ENCODE peak calls at places on chromosomes 2 and 18, in nine cellular contexts. One of them, this sample, is unnamed. For H3K4me1 and H3K36me3, the result is how much of the 10 kb centered on the place peaks cover.

GRCh38 chr2:225771691-225772090 is 372.2 kb downstream of the NYAP2 start:
- DNase-seq in transverse colon: no peak
- DNase-seq in upper lobe of left lung: no peak
- DNase-seq in SK-N-SH: no peak
- DNase-seq in K562: no peak
- DNase-seq in tibial nerve: no peak
- DNase-seq in ovary: no peak
- DNase-seq in GM12878: no peak
- DNase-seq in HepG2: no peak
- DNase-seq in this sample: no peak

GRCh38 chr2:181751266-181752030 is 71.1 kb upstream of the NEUROD1 start:
- DNase-seq in tibial nerve: no peak
- DNase-seq in ovary: no peak
- DNase-seq in transverse colon: no peak
- DNase-seq in SK-N-SH: no peak
- DNase-seq in HepG2: no peak
- DNase-seq in GM12878: no peak
- DNase-seq in upper lobe of left lung: no peak
- DNase-seq in K562: no peak
- DNase-seq in this sample: no peak

GRCh38 chr2:238509151-238509820 is 82.6 kb downstream of the ASB1 start:
- DNase-seq in GM12878: no peak
- DNase-seq in transverse colon: no peak
- DNase-seq in HepG2: no peak
- DNase-seq in K562: no peak
- DNase-seq in upper lobe of left lung: no peak
- DNase-seq in ovary: no peak
- DNase-seq in tibial nerve: no peak
- DNase-seq in SK-N-SH: no peak
- DNase-seq in this sample: no peak

GRCh38 chr18:3692691-3693090 is 242.7 kb downstream of the TGIF1 start:
- DNase-seq in upper lobe of left lung: peak
- DNase-seq in GM12878: no peak
- DNase-seq in SK-N-SH: no peak
- DNase-seq in HepG2: no peak
- DNase-seq in transverse colon: no peak
- DNase-seq in tibial nerve: no peak
- DNase-seq in K562: no peak
- DNase-seq in ovary: no peak
- DNase-seq in this sample: no peak

GRCh38 chr2:8976419-8976818 is 27.1 kb downstream of the MBOAT2 start:
- DNase-seq in HepG2: no peak
- DNase-seq in upper lobe of left lung: no peak
- DNase-seq in ovary: no peak
- DNase-seq in tibial nerve: no peak
- DNase-seq in SK-N-SH: peak
- DNase-seq in transverse colon: no peak
- DNase-seq in K562: no peak
- DNase-seq in GM12878: no peak
- DNase-seq in this sample: no peak

GRCh38 chr2:233047206-233047605 is 12.9 kb upstream of the INPP5D start:
- DNase-seq in GM12878: no peak
- DNase-seq in HepG2: no peak
- DNase-seq in K562: no peak
- DNase-seq in transverse colon: no peak
- DNase-seq in upper lobe of left lung: no peak
- DNase-seq in SK-N-SH: no peak
- DNase-seq in tibial nerve: no peak
- DNase-seq in ovary: no peak
- DNase-seq in this sample: no peak

GRCh38 chr2:141423212-141423611 is 707.6 kb downstream of the LRP1B start:
- DNase-seq in ovary: no peak
- DNase-seq in HepG2: no peak
- DNase-seq in transverse colon: no peak
- DNase-seq in upper lobe of left lung: no peak
- DNase-seq in SK-N-SH: no peak
- DNase-seq in GM12878: no peak
- DNase-seq in tibial nerve: no peak
- DNase-seq in K562: no peak
- DNase-seq in this sample: no peak

GRCh38 chr2:46309052-46309953 is 12.1 kb downstream of the EPAS1 start:
- DNase-seq in SK-N-SH: no peak
- DNase-seq in GM12878: no peak
- DNase-seq in K562: no peak
- DNase-seq in upper lobe of left lung: no peak
- DNase-seq in ovary: no peak
- DNase-seq in HepG2: no peak
- DNase-seq in tibial nerve: no peak
- DNase-seq in transverse colon: no peak
- DNase-seq in this sample: peak

GRCh38 chr2:191864623-191865521 is 18.0 kb upstream of the CAVIN2 start:
- DNase-seq in K562: no peak
- DNase-seq in HepG2: peak
- DNase-seq in upper lobe of left lung: no peak
- DNase-seq in tibial nerve: no peak
- DNase-seq in SK-N-SH: no peak
- DNase-seq in ovary: no peak
- DNase-seq in transverse colon: no peak
- DNase-seq in GM12878: no peak
- DNase-seq in this sample: no peak

GRCh38 chr18:70058916-70059315 is 111.2 kb upstream of the CD226 start:
- DNase-seq in transverse colon: no peak
- DNase-seq in upper lobe of left lung: no peak
- DNase-seq in tibial nerve: no peak
- DNase-seq in K562: no peak
- DNase-seq in SK-N-SH: no peak
- DNase-seq in HepG2: no peak
- DNase-seq in ovary: no peak
- DNase-seq in GM12878: peak
- DNase-seq in this sample: no peak

GRCh38 chr2:105857076-105857740 is 112.5 kb downstream of the NCK2 start:
- DNase-seq in SK-N-SH: no peak
- DNase-seq in GM12878: no peak
- DNase-seq in ovary: no peak
- DNase-seq in upper lobe of left lung: no peak
- DNase-seq in K562: no peak
- DNase-seq in HepG2: no peak
- DNase-seq in transverse colon: no peak
- DNase-seq in tibial nerve: no peak
- DNase-seq in this sample: no peak

GRCh38 chr2:145906356-145906755 is 1386.4 kb upstream of the ZEB2 start:
- DNase-seq in tibial nerve: no peak
- DNase-seq in ovary: no peak
- DNase-seq in upper lobe of left lung: no peak
- DNase-seq in HepG2: peak
- DNase-seq in SK-N-SH: no peak
- DNase-seq in transverse colon: no peak
- DNase-seq in K562: no peak
- DNase-seq in GM12878: no peak
- DNase-seq in this sample: no peak

DNA sequence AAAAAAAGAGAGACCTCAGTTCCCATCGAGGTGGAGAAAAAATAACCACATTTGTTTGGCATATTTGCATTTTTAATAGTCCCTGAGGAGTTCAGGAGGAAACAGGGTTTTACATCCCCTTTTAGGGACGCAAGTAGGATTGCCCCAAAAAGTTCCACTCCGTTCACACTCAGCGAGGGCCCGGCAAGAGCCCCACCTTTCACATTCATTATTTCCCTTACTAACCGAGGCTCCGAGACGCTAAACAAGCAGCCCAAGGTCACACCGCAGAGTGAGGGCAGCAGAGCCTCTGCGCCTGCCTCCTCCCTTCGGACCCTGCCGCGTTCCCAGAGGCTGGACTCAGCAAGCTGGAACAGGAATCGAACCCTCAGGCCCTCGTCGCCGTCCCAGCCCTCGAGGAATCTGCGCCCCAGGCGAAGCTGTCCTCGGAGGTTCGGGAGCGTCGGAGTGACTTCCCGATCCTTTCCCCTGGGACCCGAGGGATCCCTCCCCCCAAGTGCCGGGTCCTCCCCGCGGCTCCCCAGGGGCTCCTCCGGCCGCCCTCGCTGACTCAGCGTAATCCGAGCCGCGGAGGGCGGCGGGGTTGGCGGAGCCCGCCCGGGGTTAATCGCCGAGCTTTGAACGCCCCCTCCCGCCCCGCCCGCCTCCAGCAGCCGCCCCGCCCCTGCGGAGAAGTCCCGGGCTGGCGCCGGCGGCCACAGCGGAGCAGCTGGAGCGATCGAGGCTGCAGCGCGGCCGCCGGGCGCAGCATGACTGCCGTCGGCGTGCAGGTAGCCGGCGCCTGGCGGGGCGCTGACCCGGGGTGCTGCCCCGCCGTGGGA is at the start of gene TMEM37:
- DNase-seq in SK-N-SH: peak
- DNase-seq in tibial nerve: no peak
- DNase-seq in ovary: peak
- DNase-seq in transverse colon: peak
- DNase-seq in HepG2: peak
- DNase-seq in GM12878: peak
- DNase-seq in K562: peak
- DNase-seq in upper lobe of left lung: peak
- DNase-seq in this sample: peak
- H3K4me1 ChIP-seq in SK-N-SH: under half
- H3K4me1 ChIP-seq in tibial nerve: under half
- H3K4me1 ChIP-seq in ovary: under half
- H3K4me1 ChIP-seq in transverse colon: under half
- H3K4me1 ChIP-seq in HepG2: half or more
- H3K4me1 ChIP-seq in GM12878: under half
- H3K4me1 ChIP-seq in K562: under half
- H3K4me1 ChIP-seq in upper lobe of left lung: half or more
- H3K4me1 ChIP-seq in this sample: half or more

DNA sequence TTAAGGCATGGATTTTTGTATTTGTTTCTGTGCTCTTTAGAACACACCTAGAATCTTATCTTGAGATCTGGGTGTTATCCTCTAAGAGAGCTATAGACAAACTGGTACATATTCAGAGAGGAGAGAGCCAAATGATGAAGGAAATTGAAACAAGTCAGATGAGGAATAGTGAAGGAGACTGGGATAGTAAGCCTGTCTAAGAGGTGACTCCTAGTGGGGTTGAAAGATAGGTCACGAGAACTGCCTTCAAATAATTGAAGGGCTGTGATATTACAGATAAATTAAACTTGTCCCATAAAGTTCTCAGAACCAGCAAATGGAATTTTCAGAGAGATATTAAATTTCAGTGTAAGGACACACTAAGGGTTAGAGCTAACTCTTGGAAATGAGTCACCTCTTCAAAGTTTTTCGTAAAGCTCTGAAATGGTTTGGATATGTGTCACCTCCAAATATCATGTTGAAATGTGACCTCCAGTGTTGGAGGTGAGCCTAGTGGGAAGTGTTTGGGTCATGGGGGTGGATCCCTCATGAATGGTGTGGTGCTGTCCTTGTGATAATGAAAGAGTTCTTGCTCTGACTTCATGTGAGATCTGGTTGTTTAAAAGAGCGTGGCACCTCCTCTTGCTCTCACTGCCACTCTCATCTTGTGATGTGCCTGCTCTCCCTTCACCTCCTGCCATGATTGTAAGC is 87.2 kb downstream of the BABAM2 start:
- DNase-seq in SK-N-SH: no peak
- DNase-seq in HepG2: peak
- DNase-seq in GM12878: no peak
- DNase-seq in K562: no peak
- DNase-seq in ovary: no peak
- DNase-seq in upper lobe of left lung: no peak
- DNase-seq in tibial nerve: no peak
- DNase-seq in transverse colon: no peak
- DNase-seq in this sample: no peak
- TF ChIP-seq EP300 in SK-N-SH: peak
- TF ChIP-seq EP300 in HepG2: no peak
- TF ChIP-seq EP300 in GM12878: no peak
- TF ChIP-seq EP300 in K562: no peak
- TF ChIP-seq EP300 in ovary: no peak
- TF ChIP-seq EP300 in upper lobe of left lung: no peak
- TF ChIP-seq EP300 in tibial nerve: no peak
- TF ChIP-seq EP300 in transverse colon: no peak
- TF ChIP-seq EP300 in this sample: no peak

DNA sequence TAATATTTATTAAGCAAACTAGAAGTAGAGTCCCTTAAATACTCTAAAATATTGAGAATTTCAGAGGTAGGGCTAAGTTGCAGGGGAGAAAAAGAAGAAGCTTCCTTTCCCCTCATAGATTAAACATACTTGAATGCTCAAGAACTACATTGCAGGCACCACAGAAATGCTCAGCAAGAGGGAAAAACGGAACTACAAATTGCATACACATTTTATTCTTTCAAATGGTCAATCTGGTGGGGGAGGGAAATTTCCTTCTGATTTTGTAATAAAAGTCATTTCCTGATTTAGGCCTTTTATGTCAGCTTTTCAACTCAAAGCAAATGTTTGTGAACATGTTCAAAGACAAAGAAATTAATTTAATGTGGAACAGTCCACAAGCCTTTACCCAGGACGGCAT is 33.0 kb downstream of the FARSB start:
- DNase-seq in tibial nerve: no peak
- DNase-seq in SK-N-SH: no peak
- DNase-seq in ovary: no peak
- DNase-seq in transverse colon: no peak
- DNase-seq in HepG2: no peak
- DNase-seq in GM12878: no peak
- DNase-seq in upper lobe of left lung: no peak
- DNase-seq in K562: no peak
- DNase-seq in this sample: no peak
- H3K36me3 ChIP-seq in tibial nerve: half or more
- H3K36me3 ChIP-seq in SK-N-SH: half or more
- H3K36me3 ChIP-seq in ovary: under half
- H3K36me3 ChIP-seq in transverse colon: under half
- H3K36me3 ChIP-seq in HepG2: under half
- H3K36me3 ChIP-seq in GM12878: under half
- H3K36me3 ChIP-seq in upper lobe of left lung: under half
- H3K36me3 ChIP-seq in K562: half or more
- H3K36me3 ChIP-seq in this sample: half or more

DNA sequence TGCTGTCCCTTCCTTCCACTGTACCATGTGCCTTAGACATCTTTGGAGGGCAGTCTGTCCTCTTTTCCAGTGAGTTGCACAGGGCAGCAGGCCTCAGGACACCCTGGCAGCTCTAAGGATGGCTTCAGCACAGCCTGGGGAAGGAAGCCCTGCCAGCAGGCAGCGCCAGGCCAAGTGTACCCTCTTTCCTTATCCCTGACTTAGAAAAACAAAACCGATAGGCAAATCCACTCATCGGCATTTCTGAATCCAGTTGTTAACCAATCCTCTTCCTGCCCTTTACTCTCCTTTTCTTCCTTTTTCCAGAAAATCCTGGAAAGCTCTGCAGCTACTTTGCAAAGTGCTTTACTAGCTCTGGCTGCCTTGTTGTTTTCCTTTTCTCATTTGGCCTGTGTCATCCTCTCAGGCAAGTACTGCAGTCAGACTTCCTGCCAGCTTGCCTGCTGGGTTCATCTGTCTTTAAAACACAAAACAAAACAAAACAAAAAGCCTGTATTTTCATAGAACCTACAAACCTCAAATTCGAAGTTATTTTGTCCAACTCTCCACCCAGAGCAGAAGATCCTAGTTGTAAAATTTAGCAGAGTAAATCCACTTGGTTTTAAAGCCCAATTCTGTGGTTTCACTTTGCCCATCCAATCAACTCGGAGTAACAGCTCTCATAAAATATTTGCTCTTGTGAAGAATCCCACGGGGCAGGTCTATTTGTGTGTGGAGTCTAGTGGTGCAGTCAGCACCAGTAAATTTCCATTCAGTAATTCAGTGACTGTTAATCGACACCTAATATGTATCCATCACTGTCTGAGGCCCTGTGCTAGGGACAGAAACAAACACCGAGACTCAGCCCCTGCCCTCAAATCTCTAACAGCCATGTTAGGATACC is 45.2 kb downstream of the PCBP1 start:
- DNase-seq in transverse colon: peak
- DNase-seq in GM12878: no peak
- DNase-seq in K562: no peak
- DNase-seq in SK-N-SH: peak
- DNase-seq in upper lobe of left lung: peak
- DNase-seq in HepG2: peak
- DNase-seq in tibial nerve: peak
- DNase-seq in ovary: peak
- DNase-seq in this sample: no peak
- H3K4me1 ChIP-seq in transverse colon: under half
- H3K4me1 ChIP-seq in GM12878: under half
- H3K4me1 ChIP-seq in K562: half or more
- H3K4me1 ChIP-seq in SK-N-SH: under half
- H3K4me1 ChIP-seq in upper lobe of left lung: under half
- H3K4me1 ChIP-seq in HepG2: half or more
- H3K4me1 ChIP-seq in tibial nerve: under half
- H3K4me1 ChIP-seq in ovary: under half
- H3K4me1 ChIP-seq in this sample: half or more

This sample was measured in suprapubic skin.